ENCODE peak calls at places on chromosomes 7 and 10, in five cellular contexts. P is GM10248; F is ELR; D is CD4-positive, alpha-beta memory T cell; V is mammary epithelial cell. O is an unnamed sample.
A peak's percentile ranks its signal among the peaks of the same experiment; 100 is the strongest.

GRCh38 chr10:126969310-126969709 is 64.1 kb downstream of the DOCK1 start:
- DNase-seq in P (no peak), F (peak; percentile 21), D (no peak), V (peak; percentile 31), O (no peak)

GRCh38 chr7:70093496-70093895 is 495.2 kb downstream of the AUTS2 start:
- DNase-seq in P (no peak), F (no peak), D (no peak), V (peak; percentile 0), O (no peak)

GRCh38 chr7:88610942-88611341 is 148.6 kb upstream of the ZNF804B start:
- DNase-seq in P (no peak), F (no peak), D (no peak), V (no peak), O (no peak)

GRCh38 chr7:75989084-75989725 is 5.2 kb downstream of the TMEM120A start:
- DNase-seq in P (no peak), F (no peak), D (no peak), V (no peak), O (no peak)

GRCh38 chr7:2629740-2630681 is 1.8 kb upstream of the TTYH3 start:
- DNase-seq in P (no peak), F (peak; percentile 55), D (no peak), V (peak; percentile 39), O (no peak)

GRCh38 chr10:90621577-90621976 is 236.3 kb downstream of the HTR7 start:
- DNase-seq in P (no peak), F (peak; percentile 14), D (no peak), V (peak; percentile 13), O (no peak)

GRCh38 chr7:102320601-102321350 is 34.1 kb downstream of the SH2B2 start:
- DNase-seq in P (no peak), F (no peak), D (no peak), V (no peak), O (no peak)

GRCh38 chr10:131312261-131312801 is 810 bp upstream of the TCERG1L start:
- DNase-seq in P (no peak), F (no peak), D (no peak), V (no peak), O (no peak)

GRCh38 chr10:113993489-113993932 is 50.2 kb upstream of the ADRB1 start:
- DNase-seq in P (no peak), F (no peak), D (no peak), V (no peak), O (no peak)

GRCh38 chr7:12257582-12257981 is 46.5 kb downstream of the TMEM106B start:
- DNase-seq in P (peak; percentile 45), F (peak; percentile 66), D (peak; percentile 85), V (no peak), O (peak; percentile 76)

GRCh38 chr10:44316187-44316921 is 68.5 kb downstream of the CXCL12 start:
- DNase-seq in P (no peak), F (peak; percentile 19), D (no peak), V (no peak), O (no peak)

GRCh38 chr7:44894881-44895600 is 9.7 kb upstream of the PURB start:
- DNase-seq in P (no peak), F (no peak), D (no peak), V (no peak), O (no peak)

GRCh38 chr7:5699467-5699866 is 82.0 kb downstream of the RNF216 start:
- DNase-seq in P (no peak), F (no peak), D (no peak), V (no peak), O (no peak)

GRCh38 chr10:50636576-50636975 is 12.8 kb upstream of the SGMS1 start:
- DNase-seq in P (no peak), F (no peak), D (peak; percentile 68), V (no peak), O (no peak)

GRCh38 chr10:71714592-71714991 is 5.0 kb downstream of the C10orf105 start:
- DNase-seq in P (no peak), F (no peak), D (no peak), V (no peak), O (no peak)

GRCh38 chr7:24341677-24342076 is 57.7 kb downstream of the NPY start:
- DNase-seq in P (no peak), F (no peak), D (no peak), V (no peak), O (no peak)

GRCh38 chr7:24936121-24936824 is 43.7 kb downstream of the OSBPL3 start:
- DNase-seq in P (no peak), F (peak; percentile 47), D (no peak), V (no peak), O (no peak)

GRCh38 chr7:50556247-50556976 is 8.8 kb downstream of the DDC start:
- DNase-seq in P (no peak), F (no peak), D (no peak), V (no peak), O (no peak)

GRCh38 chr7:104652865-104653264 is 324.5 kb downstream of the LHFPL3 start:
- DNase-seq in P (no peak), F (no peak), D (no peak), V (no peak), O (no peak)

GRCh38 chr10:43778571-43778970 is 129.9 kb upstream of the ZNF32 start:
- DNase-seq in P (no peak), F (no peak), D (no peak), V (no peak), O (no peak)

GRCh38 chr10:44975487-44976331 is 2.9 kb downstream of the DEPP1 start:
- DNase-seq in P (no peak), F (peak; percentile 65), D (no peak), V (peak; percentile 90), O (no peak)

GRCh38 chr7:30741289-30741688 is 10.6 kb upstream of the INMT start:
- DNase-seq in P (no peak), F (no peak), D (no peak), V (no peak), O (no peak)

GRCh38 chr7:46932266-46932655 is 649.6 kb downstream of the TNS3 start:
- DNase-seq in P (no peak), F (no peak), D (no peak), V (no peak), O (no peak)

GRCh38 chr10:60942604-60943269 is 1.2 kb downstream of the RHOBTB1 start:
- DNase-seq in P (peak; percentile 21), F (peak; percentile 32), D (peak; percentile 31), V (no peak), O (no peak)

GRCh38 chr7:138975343-138976104 is 5.7 kb downstream of the KIAA1549 start:
- DNase-seq in P (no peak), F (no peak), D (no peak), V (no peak), O (no peak)